ENCODE peak calls at places on chromosomes 7 and 10, in ten cellular contexts. One of them, this sample, is unnamed.

GRCh38 chr10:17088118-17088806 is 41.3 kb downstream of the CUBN start:
- DNase-seq in activated CD8-positive, alpha-beta memory T cell treated with anti-CD3 and anti-CD28 coated beads for 4 hours: no peak
- DNase-seq in right cardiac atrium: no peak
- DNase-seq in T-helper 1 cell: no peak
- DNase-seq in brain pericyte: no peak
- DNase-seq in neural crest cell: no peak
- DNase-seq in CD8-positive, alpha-beta T cell: no peak
- DNase-seq in activated CD4-positive, CD25-positive, alpha-beta regulatory T cell: no peak
- DNase-seq in NCI-H1436: no peak
- DNase-seq in stimulated activated CD4-positive, alpha-beta T cell treated with anti-CD3 and anti-CD28 coated beads, Interleukin-1b, Interleukin-23, amount 100 ng/mL, for 4 hours: no peak
- DNase-seq in this sample: no peak

GRCh38 chr7:104482362-104483042 is 154.1 kb downstream of the LHFPL3 start:
- DNase-seq in activated CD8-positive, alpha-beta memory T cell treated with anti-CD3 and anti-CD28 coated beads for 4 hours: no peak
- DNase-seq in right cardiac atrium: no peak
- DNase-seq in T-helper 1 cell: no peak
- DNase-seq in brain pericyte: no peak
- DNase-seq in neural crest cell: no peak
- DNase-seq in CD8-positive, alpha-beta T cell: no peak
- DNase-seq in activated CD4-positive, CD25-positive, alpha-beta regulatory T cell: no peak
- DNase-seq in NCI-H1436: no peak
- DNase-seq in stimulated activated CD4-positive, alpha-beta T cell treated with anti-CD3 and anti-CD28 coated beads, Interleukin-1b, Interleukin-23, amount 100 ng/mL, for 4 hours: no peak
- DNase-seq in this sample: peak; percentile 46

GRCh38 chr7:23710000-23710399 is at the start of gene STK31:
- DNase-seq in activated CD8-positive, alpha-beta memory T cell treated with anti-CD3 and anti-CD28 coated beads for 4 hours: no peak
- DNase-seq in right cardiac atrium: no peak
- DNase-seq in T-helper 1 cell: no peak
- DNase-seq in brain pericyte: no peak
- DNase-seq in neural crest cell: no peak
- DNase-seq in CD8-positive, alpha-beta T cell: no peak
- DNase-seq in activated CD4-positive, CD25-positive, alpha-beta regulatory T cell: no peak
- DNase-seq in NCI-H1436: no peak
- DNase-seq in stimulated activated CD4-positive, alpha-beta T cell treated with anti-CD3 and anti-CD28 coated beads, Interleukin-1b, Interleukin-23, amount 100 ng/mL, for 4 hours: no peak
- DNase-seq in this sample: no peak

GRCh38 chr7:123154231-123154860 is 45.4 kb downstream of the SLC13A1 start:
- DNase-seq in activated CD8-positive, alpha-beta memory T cell treated with anti-CD3 and anti-CD28 coated beads for 4 hours: no peak
- DNase-seq in right cardiac atrium: peak; percentile 61
- DNase-seq in T-helper 1 cell: no peak
- DNase-seq in brain pericyte: peak; percentile 24
- DNase-seq in neural crest cell: peak; percentile 84
- DNase-seq in CD8-positive, alpha-beta T cell: no peak
- DNase-seq in activated CD4-positive, CD25-positive, alpha-beta regulatory T cell: no peak
- DNase-seq in NCI-H1436: peak; percentile 79
- DNase-seq in stimulated activated CD4-positive, alpha-beta T cell treated with anti-CD3 and anti-CD28 coated beads, Interleukin-1b, Interleukin-23, amount 100 ng/mL, for 4 hours: no peak
- DNase-seq in this sample: peak; percentile 44

GRCh38 chr10:4061441-4061951 is 276.5 kb upstream of the KLF6 start:
- DNase-seq in activated CD8-positive, alpha-beta memory T cell treated with anti-CD3 and anti-CD28 coated beads for 4 hours: no peak
- DNase-seq in right cardiac atrium: peak; percentile 66
- DNase-seq in T-helper 1 cell: no peak
- DNase-seq in brain pericyte: no peak
- DNase-seq in neural crest cell: no peak
- DNase-seq in CD8-positive, alpha-beta T cell: no peak
- DNase-seq in activated CD4-positive, CD25-positive, alpha-beta regulatory T cell: no peak
- DNase-seq in NCI-H1436: no peak
- DNase-seq in stimulated activated CD4-positive, alpha-beta T cell treated with anti-CD3 and anti-CD28 coated beads, Interleukin-1b, Interleukin-23, amount 100 ng/mL, for 4 hours: no peak
- DNase-seq in this sample: no peak

GRCh38 chr7:4129481-4130122 is 552.5 kb upstream of the FOXK1 start:
- DNase-seq in activated CD8-positive, alpha-beta memory T cell treated with anti-CD3 and anti-CD28 coated beads for 4 hours: no peak
- DNase-seq in right cardiac atrium: no peak
- DNase-seq in T-helper 1 cell: no peak
- DNase-seq in brain pericyte: no peak
- DNase-seq in neural crest cell: no peak
- DNase-seq in CD8-positive, alpha-beta T cell: no peak
- DNase-seq in activated CD4-positive, CD25-positive, alpha-beta regulatory T cell: no peak
- DNase-seq in NCI-H1436: no peak
- DNase-seq in stimulated activated CD4-positive, alpha-beta T cell treated with anti-CD3 and anti-CD28 coated beads, Interleukin-1b, Interleukin-23, amount 100 ng/mL, for 4 hours: no peak
- DNase-seq in this sample: no peak

GRCh38 chr7:50274361-50274760 is 30.2 kb upstream of the IKZF1 start:
- DNase-seq in activated CD8-positive, alpha-beta memory T cell treated with anti-CD3 and anti-CD28 coated beads for 4 hours: no peak
- DNase-seq in right cardiac atrium: no peak
- DNase-seq in T-helper 1 cell: no peak
- DNase-seq in brain pericyte: no peak
- DNase-seq in neural crest cell: no peak
- DNase-seq in CD8-positive, alpha-beta T cell: no peak
- DNase-seq in activated CD4-positive, CD25-positive, alpha-beta regulatory T cell: no peak
- DNase-seq in NCI-H1436: no peak
- DNase-seq in stimulated activated CD4-positive, alpha-beta T cell treated with anti-CD3 and anti-CD28 coated beads, Interleukin-1b, Interleukin-23, amount 100 ng/mL, for 4 hours: no peak
- DNase-seq in this sample: no peak

GRCh38 chr10:61159253-61159652 is 215.3 kb upstream of the RHOBTB1 start:
- DNase-seq in activated CD8-positive, alpha-beta memory T cell treated with anti-CD3 and anti-CD28 coated beads for 4 hours: no peak
- DNase-seq in right cardiac atrium: no peak
- DNase-seq in T-helper 1 cell: no peak
- DNase-seq in brain pericyte: no peak
- DNase-seq in neural crest cell: no peak
- DNase-seq in CD8-positive, alpha-beta T cell: no peak
- DNase-seq in activated CD4-positive, CD25-positive, alpha-beta regulatory T cell: no peak
- DNase-seq in NCI-H1436: no peak
- DNase-seq in stimulated activated CD4-positive, alpha-beta T cell treated with anti-CD3 and anti-CD28 coated beads, Interleukin-1b, Interleukin-23, amount 100 ng/mL, for 4 hours: no peak
- DNase-seq in this sample: no peak

GRCh38 chr7:139043823-139044812 is 8.3 kb upstream of the ZC3HAV1L start:
- DNase-seq in activated CD8-positive, alpha-beta memory T cell treated with anti-CD3 and anti-CD28 coated beads for 4 hours: peak; percentile 67
- DNase-seq in right cardiac atrium: no peak
- DNase-seq in T-helper 1 cell: peak; percentile 54
- DNase-seq in brain pericyte: no peak
- DNase-seq in neural crest cell: no peak
- DNase-seq in CD8-positive, alpha-beta T cell: peak; percentile 64
- DNase-seq in activated CD4-positive, CD25-positive, alpha-beta regulatory T cell: peak; percentile 27
- DNase-seq in NCI-H1436: peak; percentile 4
- DNase-seq in stimulated activated CD4-positive, alpha-beta T cell treated with anti-CD3 and anti-CD28 coated beads, Interleukin-1b, Interleukin-23, amount 100 ng/mL, for 4 hours: peak; percentile 55
- DNase-seq in this sample: no peak

GRCh38 chr7:99525713-99526440 is 21.4 kb downstream of the ZKSCAN5 start:
- DNase-seq in activated CD8-positive, alpha-beta memory T cell treated with anti-CD3 and anti-CD28 coated beads for 4 hours: no peak
- DNase-seq in right cardiac atrium: no peak
- DNase-seq in T-helper 1 cell: no peak
- DNase-seq in brain pericyte: no peak
- DNase-seq in neural crest cell: no peak
- DNase-seq in CD8-positive, alpha-beta T cell: no peak
- DNase-seq in activated CD4-positive, CD25-positive, alpha-beta regulatory T cell: no peak
- DNase-seq in NCI-H1436: no peak
- DNase-seq in stimulated activated CD4-positive, alpha-beta T cell treated with anti-CD3 and anti-CD28 coated beads, Interleukin-1b, Interleukin-23, amount 100 ng/mL, for 4 hours: peak; percentile 9
- DNase-seq in this sample: no peak

GRCh38 chr10:119737039-119737663 is 11.3 kb downstream of the INPP5F start:
- DNase-seq in activated CD8-positive, alpha-beta memory T cell treated with anti-CD3 and anti-CD28 coated beads for 4 hours: no peak
- DNase-seq in right cardiac atrium: no peak
- DNase-seq in T-helper 1 cell: no peak
- DNase-seq in brain pericyte: no peak
- DNase-seq in neural crest cell: no peak
- DNase-seq in CD8-positive, alpha-beta T cell: no peak
- DNase-seq in activated CD4-positive, CD25-positive, alpha-beta regulatory T cell: no peak
- DNase-seq in NCI-H1436: no peak
- DNase-seq in stimulated activated CD4-positive, alpha-beta T cell treated with anti-CD3 and anti-CD28 coated beads, Interleukin-1b, Interleukin-23, amount 100 ng/mL, for 4 hours: no peak
- DNase-seq in this sample: no peak

GRCh38 chr7:94352854-94353253 is 41.8 kb upstream of the COL1A2 start:
- DNase-seq in activated CD8-positive, alpha-beta memory T cell treated with anti-CD3 and anti-CD28 coated beads for 4 hours: no peak
- DNase-seq in right cardiac atrium: no peak
- DNase-seq in T-helper 1 cell: no peak
- DNase-seq in brain pericyte: no peak
- DNase-seq in neural crest cell: no peak
- DNase-seq in CD8-positive, alpha-beta T cell: no peak
- DNase-seq in activated CD4-positive, CD25-positive, alpha-beta regulatory T cell: no peak
- DNase-seq in NCI-H1436: no peak
- DNase-seq in stimulated activated CD4-positive, alpha-beta T cell treated with anti-CD3 and anti-CD28 coated beads, Interleukin-1b, Interleukin-23, amount 100 ng/mL, for 4 hours: no peak
- DNase-seq in this sample: no peak

GRCh38 chr7:149495785-149496641 is 1.6 kb downstream of the ZNF746 start:
- DNase-seq in activated CD8-positive, alpha-beta memory T cell treated with anti-CD3 and anti-CD28 coated beads for 4 hours: no peak
- DNase-seq in right cardiac atrium: peak; percentile 86
- DNase-seq in T-helper 1 cell: no peak
- DNase-seq in brain pericyte: peak; percentile 46
- DNase-seq in neural crest cell: no peak
- DNase-seq in CD8-positive, alpha-beta T cell: no peak
- DNase-seq in activated CD4-positive, CD25-positive, alpha-beta regulatory T cell: no peak
- DNase-seq in NCI-H1436: peak; percentile 2
- DNase-seq in stimulated activated CD4-positive, alpha-beta T cell treated with anti-CD3 and anti-CD28 coated beads, Interleukin-1b, Interleukin-23, amount 100 ng/mL, for 4 hours: no peak
- DNase-seq in this sample: no peak

GRCh38 chr7:101804087-101804631 is 13.3 kb upstream of the CUX1 start:
- DNase-seq in activated CD8-positive, alpha-beta memory T cell treated with anti-CD3 and anti-CD28 coated beads for 4 hours: no peak
- DNase-seq in right cardiac atrium: no peak
- DNase-seq in T-helper 1 cell: no peak
- DNase-seq in brain pericyte: no peak
- DNase-seq in neural crest cell: no peak
- DNase-seq in CD8-positive, alpha-beta T cell: peak; percentile 7
- DNase-seq in activated CD4-positive, CD25-positive, alpha-beta regulatory T cell: no peak
- DNase-seq in NCI-H1436: no peak
- DNase-seq in stimulated activated CD4-positive, alpha-beta T cell treated with anti-CD3 and anti-CD28 coated beads, Interleukin-1b, Interleukin-23, amount 100 ng/mL, for 4 hours: no peak
- DNase-seq in this sample: no peak

GRCh38 chr10:117248700-117249465 is 8.0 kb downstream of the SLC18A2 start:
- DNase-seq in activated CD8-positive, alpha-beta memory T cell treated with anti-CD3 and anti-CD28 coated beads for 4 hours: no peak
- DNase-seq in right cardiac atrium: no peak
- DNase-seq in T-helper 1 cell: no peak
- DNase-seq in brain pericyte: no peak
- DNase-seq in neural crest cell: no peak
- DNase-seq in CD8-positive, alpha-beta T cell: no peak
- DNase-seq in activated CD4-positive, CD25-positive, alpha-beta regulatory T cell: no peak
- DNase-seq in NCI-H1436: no peak
- DNase-seq in stimulated activated CD4-positive, alpha-beta T cell treated with anti-CD3 and anti-CD28 coated beads, Interleukin-1b, Interleukin-23, amount 100 ng/mL, for 4 hours: no peak
- DNase-seq in this sample: no peak

GRCh38 chr10:110852255-110852896 is 19.4 kb upstream of the PDCD4 start:
- DNase-seq in activated CD8-positive, alpha-beta memory T cell treated with anti-CD3 and anti-CD28 coated beads for 4 hours: no peak
- DNase-seq in right cardiac atrium: no peak
- DNase-seq in T-helper 1 cell: no peak
- DNase-seq in brain pericyte: no peak
- DNase-seq in neural crest cell: no peak
- DNase-seq in CD8-positive, alpha-beta T cell: no peak
- DNase-seq in activated CD4-positive, CD25-positive, alpha-beta regulatory T cell: no peak
- DNase-seq in NCI-H1436: no peak
- DNase-seq in stimulated activated CD4-positive, alpha-beta T cell treated with anti-CD3 and anti-CD28 coated beads, Interleukin-1b, Interleukin-23, amount 100 ng/mL, for 4 hours: no peak
- DNase-seq in this sample: no peak

GRCh38 chr10:42615419-42615818 is 23.0 kb downstream of the ZNF33B start:
- DNase-seq in activated CD8-positive, alpha-beta memory T cell treated with anti-CD3 and anti-CD28 coated beads for 4 hours: no peak
- DNase-seq in right cardiac atrium: no peak
- DNase-seq in T-helper 1 cell: no peak
- DNase-seq in brain pericyte: no peak
- DNase-seq in neural crest cell: no peak
- DNase-seq in CD8-positive, alpha-beta T cell: no peak
- DNase-seq in activated CD4-positive, CD25-positive, alpha-beta regulatory T cell: no peak
- DNase-seq in NCI-H1436: no peak
- DNase-seq in stimulated activated CD4-positive, alpha-beta T cell treated with anti-CD3 and anti-CD28 coated beads, Interleukin-1b, Interleukin-23, amount 100 ng/mL, for 4 hours: no peak
- DNase-seq in this sample: no peak

GRCh38 chr7:122556873-122557542 is 141.9 kb downstream of the RNF133 start:
- DNase-seq in activated CD8-positive, alpha-beta memory T cell treated with anti-CD3 and anti-CD28 coated beads for 4 hours: no peak
- DNase-seq in right cardiac atrium: no peak
- DNase-seq in T-helper 1 cell: no peak
- DNase-seq in brain pericyte: no peak
- DNase-seq in neural crest cell: no peak
- DNase-seq in CD8-positive, alpha-beta T cell: no peak
- DNase-seq in activated CD4-positive, CD25-positive, alpha-beta regulatory T cell: no peak
- DNase-seq in NCI-H1436: no peak
- DNase-seq in stimulated activated CD4-positive, alpha-beta T cell treated with anti-CD3 and anti-CD28 coated beads, Interleukin-1b, Interleukin-23, amount 100 ng/mL, for 4 hours: no peak
- DNase-seq in this sample: no peak

GRCh38 chr7:75054744-75055527 is 18.7 kb downstream of the RCC1L start:
- DNase-seq in activated CD8-positive, alpha-beta memory T cell treated with anti-CD3 and anti-CD28 coated beads for 4 hours: no peak
- DNase-seq in right cardiac atrium: peak; percentile 82
- DNase-seq in T-helper 1 cell: no peak
- DNase-seq in brain pericyte: no peak
- DNase-seq in neural crest cell: no peak
- DNase-seq in CD8-positive, alpha-beta T cell: no peak
- DNase-seq in activated CD4-positive, CD25-positive, alpha-beta regulatory T cell: no peak
- DNase-seq in NCI-H1436: no peak
- DNase-seq in stimulated activated CD4-positive, alpha-beta T cell treated with anti-CD3 and anti-CD28 coated beads, Interleukin-1b, Interleukin-23, amount 100 ng/mL, for 4 hours: no peak
- DNase-seq in this sample: no peak

GRCh38 chr10:109939253-109939961 is 16.1 kb upstream of the XPNPEP1 start:
- DNase-seq in activated CD8-positive, alpha-beta memory T cell treated with anti-CD3 and anti-CD28 coated beads for 4 hours: no peak
- DNase-seq in right cardiac atrium: no peak
- DNase-seq in T-helper 1 cell: no peak
- DNase-seq in brain pericyte: no peak
- DNase-seq in neural crest cell: no peak
- DNase-seq in CD8-positive, alpha-beta T cell: no peak
- DNase-seq in activated CD4-positive, CD25-positive, alpha-beta regulatory T cell: no peak
- DNase-seq in NCI-H1436: no peak
- DNase-seq in stimulated activated CD4-positive, alpha-beta T cell treated with anti-CD3 and anti-CD28 coated beads, Interleukin-1b, Interleukin-23, amount 100 ng/mL, for 4 hours: no peak
- DNase-seq in this sample: no peak

GRCh38 chr7:17239683-17240521 is 58.5 kb upstream of the AHR start:
- DNase-seq in activated CD8-positive, alpha-beta memory T cell treated with anti-CD3 and anti-CD28 coated beads for 4 hours: no peak
- DNase-seq in right cardiac atrium: no peak
- DNase-seq in T-helper 1 cell: no peak
- DNase-seq in brain pericyte: no peak
- DNase-seq in neural crest cell: no peak
- DNase-seq in CD8-positive, alpha-beta T cell: no peak
- DNase-seq in activated CD4-positive, CD25-positive, alpha-beta regulatory T cell: no peak
- DNase-seq in NCI-H1436: no peak
- DNase-seq in stimulated activated CD4-positive, alpha-beta T cell treated with anti-CD3 and anti-CD28 coated beads, Interleukin-1b, Interleukin-23, amount 100 ng/mL, for 4 hours: no peak
- DNase-seq in this sample: no peak

GRCh38 chr10:69874464-69874863 is 72.8 kb downstream of the COL13A1 start:
- DNase-seq in activated CD8-positive, alpha-beta memory T cell treated with anti-CD3 and anti-CD28 coated beads for 4 hours: no peak
- DNase-seq in right cardiac atrium: no peak
- DNase-seq in T-helper 1 cell: no peak
- DNase-seq in brain pericyte: no peak
- DNase-seq in neural crest cell: no peak
- DNase-seq in CD8-positive, alpha-beta T cell: no peak
- DNase-seq in activated CD4-positive, CD25-positive, alpha-beta regulatory T cell: no peak
- DNase-seq in NCI-H1436: no peak
- DNase-seq in stimulated activated CD4-positive, alpha-beta T cell treated with anti-CD3 and anti-CD28 coated beads, Interleukin-1b, Interleukin-23, amount 100 ng/mL, for 4 hours: no peak
- DNase-seq in this sample: no peak

GRCh38 chr10:107686095-107686494 is 521.6 kb upstream of the SORCS1 start:
- DNase-seq in activated CD8-positive, alpha-beta memory T cell treated with anti-CD3 and anti-CD28 coated beads for 4 hours: no peak
- DNase-seq in right cardiac atrium: no peak
- DNase-seq in T-helper 1 cell: no peak
- DNase-seq in brain pericyte: no peak
- DNase-seq in neural crest cell: no peak
- DNase-seq in CD8-positive, alpha-beta T cell: no peak
- DNase-seq in activated CD4-positive, CD25-positive, alpha-beta regulatory T cell: no peak
- DNase-seq in NCI-H1436: no peak
- DNase-seq in stimulated activated CD4-positive, alpha-beta T cell treated with anti-CD3 and anti-CD28 coated beads, Interleukin-1b, Interleukin-23, amount 100 ng/mL, for 4 hours: no peak
- DNase-seq in this sample: no peak

GRCh38 chr7:25579688-25580075 is 351.4 kb upstream of the NPVF start:
- DNase-seq in activated CD8-positive, alpha-beta memory T cell treated with anti-CD3 and anti-CD28 coated beads for 4 hours: no peak
- DNase-seq in right cardiac atrium: no peak
- DNase-seq in T-helper 1 cell: no peak
- DNase-seq in brain pericyte: no peak
- DNase-seq in neural crest cell: no peak
- DNase-seq in CD8-positive, alpha-beta T cell: no peak
- DNase-seq in activated CD4-positive, CD25-positive, alpha-beta regulatory T cell: no peak
- DNase-seq in NCI-H1436: no peak
- DNase-seq in stimulated activated CD4-positive, alpha-beta T cell treated with anti-CD3 and anti-CD28 coated beads, Interleukin-1b, Interleukin-23, amount 100 ng/mL, for 4 hours: no peak
- DNase-seq in this sample: no peak

GRCh38 chr10:102633848-102634247 is 10.4 kb upstream of the TRIM8 start:
- DNase-seq in activated CD8-positive, alpha-beta memory T cell treated with anti-CD3 and anti-CD28 coated beads for 4 hours: no peak
- DNase-seq in right cardiac atrium: peak; percentile 13
- DNase-seq in T-helper 1 cell: no peak
- DNase-seq in brain pericyte: no peak
- DNase-seq in neural crest cell: no peak
- DNase-seq in CD8-positive, alpha-beta T cell: no peak
- DNase-seq in activated CD4-positive, CD25-positive, alpha-beta regulatory T cell: no peak
- DNase-seq in NCI-H1436: no peak
- DNase-seq in stimulated activated CD4-positive, alpha-beta T cell treated with anti-CD3 and anti-CD28 coated beads, Interleukin-1b, Interleukin-23, amount 100 ng/mL, for 4 hours: no peak
- DNase-seq in this sample: no peak

GRCh38 chr7:48090095-48090805 is 1.2 kb downstream of the UPP1 start:
- DNase-seq in activated CD8-positive, alpha-beta memory T cell treated with anti-CD3 and anti-CD28 coated beads for 4 hours: no peak
- DNase-seq in right cardiac atrium: peak; percentile 48
- DNase-seq in T-helper 1 cell: no peak
- DNase-seq in brain pericyte: no peak
- DNase-seq in neural crest cell: peak; percentile 16
- DNase-seq in CD8-positive, alpha-beta T cell: no peak
- DNase-seq in activated CD4-positive, CD25-positive, alpha-beta regulatory T cell: no peak
- DNase-seq in NCI-H1436: no peak
- DNase-seq in stimulated activated CD4-positive, alpha-beta T cell treated with anti-CD3 and anti-CD28 coated beads, Interleukin-1b, Interleukin-23, amount 100 ng/mL, for 4 hours: no peak
- DNase-seq in this sample: no peak

GRCh38 chr7:47439181-47439667 is 142.7 kb downstream of the TNS3 start:
- DNase-seq in activated CD8-positive, alpha-beta memory T cell treated with anti-CD3 and anti-CD28 coated beads for 4 hours: no peak
- DNase-seq in right cardiac atrium: no peak
- DNase-seq in T-helper 1 cell: no peak
- DNase-seq in brain pericyte: no peak
- DNase-seq in neural crest cell: no peak
- DNase-seq in CD8-positive, alpha-beta T cell: no peak
- DNase-seq in activated CD4-positive, CD25-positive, alpha-beta regulatory T cell: no peak
- DNase-seq in NCI-H1436: no peak
- DNase-seq in stimulated activated CD4-positive, alpha-beta T cell treated with anti-CD3 and anti-CD28 coated beads, Interleukin-1b, Interleukin-23, amount 100 ng/mL, for 4 hours: no peak
- DNase-seq in this sample: no peak

GRCh38 chr10:2828741-2829140 is 238.6 kb upstream of the PFKP start:
- DNase-seq in activated CD8-positive, alpha-beta memory T cell treated with anti-CD3 and anti-CD28 coated beads for 4 hours: no peak
- DNase-seq in right cardiac atrium: no peak
- DNase-seq in T-helper 1 cell: no peak
- DNase-seq in brain pericyte: no peak
- DNase-seq in neural crest cell: no peak
- DNase-seq in CD8-positive, alpha-beta T cell: no peak
- DNase-seq in activated CD4-positive, CD25-positive, alpha-beta regulatory T cell: no peak
- DNase-seq in NCI-H1436: no peak
- DNase-seq in stimulated activated CD4-positive, alpha-beta T cell treated with anti-CD3 and anti-CD28 coated beads, Interleukin-1b, Interleukin-23, amount 100 ng/mL, for 4 hours: no peak
- DNase-seq in this sample: no peak

This sample was measured in NCI-H446.